ENCODE peak calls at places on chromosomes 1 and 21, in ten cellular contexts. T, M, I, N, C, Z, P, K, S and B are unnamed samples.

GRCh38 chr21:32537569-32537881 is 47.8 kb downstream of the TCP10L start:
- DNase-seq in T (no peak), M (no peak), I (no peak), N (no peak), C (no peak), Z (no peak), P (no peak), K (no peak), S (no peak), B (no peak)

GRCh38 chr1:108686609-108687313 is 5.3 kb upstream of the PRPF38B start:
- DNase-seq in T (no peak), M (peak; percentile 92), I (no peak), N (no peak), C (no peak), Z (peak; percentile 66), P (no peak), K (no peak), S (no peak), B (no peak)

GRCh38 chr1:111739984-111740765 is 980 bp upstream of the INKA2 start:
- DNase-seq in T (peak; percentile 73), M (peak; percentile 51), I (peak; percentile 40), N (peak; percentile 73), C (peak; percentile 30), Z (peak; percentile 81), P (peak; percentile 69), K (no peak), S (no peak), B (no peak)

GRCh38 chr1:223258751-223259177 is 105.2 kb downstream of the SUSD4 start:
- DNase-seq in T (no peak), M (peak; percentile 71), I (peak; percentile 39), N (no peak), C (no peak), Z (peak; percentile 73), P (peak; percentile 86), K (peak; percentile 11), S (no peak), B (no peak)

GRCh38 chr1:158095737-158096335 is 84.9 kb upstream of the CD1D start:
- DNase-seq in T (no peak), M (peak; percentile 34), I (peak; percentile 32), N (no peak), C (no peak), Z (no peak), P (peak; percentile 38), K (peak; percentile 23), S (peak; percentile 10), B (peak; percentile 74)

GRCh38 chr21:45843426-45843825 is 138.1 kb upstream of the COL6A1 start:
- DNase-seq in T (no peak), M (no peak), I (no peak), N (no peak), C (no peak), Z (no peak), P (no peak), K (no peak), S (no peak), B (no peak)

GRCh38 chr1:175725684-175726083 is 17.7 kb downstream of the TNR start:
- DNase-seq in T (no peak), M (peak; percentile 22), I (peak; percentile 7), N (peak; percentile 69), C (peak; percentile 49), Z (no peak), P (peak; percentile 46), K (no peak), S (no peak), B (peak; percentile 32)

GRCh38 chr1:77511440-77511840 is 171.0 kb downstream of the ZZZ3 start:
- DNase-seq in T (no peak), M (peak; percentile 91), I (peak; percentile 69), N (no peak), C (no peak), Z (no peak), P (peak; percentile 87), K (no peak), S (no peak), B (no peak)

GRCh38 chr1:31934706-31935629 is 3.2 kb downstream of the PTP4A2 start:
- DNase-seq in T (no peak), M (peak; percentile 71), I (no peak), N (no peak), C (no peak), Z (no peak), P (peak; percentile 91), K (no peak), S (peak; percentile 37), B (no peak)

GRCh38 chr1:227776277-227776676 is 39.2 kb upstream of the PRSS38 start:
- DNase-seq in T (no peak), M (peak; percentile 63), I (peak; percentile 86), N (no peak), C (no peak), Z (no peak), P (peak; percentile 47), K (no peak), S (no peak), B (no peak)

GRCh38 chr1:228288536-228289238 is 80.8 kb downstream of the OBSCN start:
- DNase-seq in T (peak; percentile 12), M (no peak), I (no peak), N (no peak), C (no peak), Z (no peak), P (no peak), K (no peak), S (no peak), B (no peak)

GRCh38 chr1:19074361-19074901 is 118.0 kb upstream of the IFFO2 start:
- DNase-seq in T (no peak), M (no peak), I (no peak), N (no peak), C (no peak), Z (no peak), P (no peak), K (no peak), S (peak; percentile 69), B (no peak)

GRCh38 chr1:1618396-1619068 is 3.2 kb downstream of the MIB2 start:
- DNase-seq in T (no peak), M (no peak), I (no peak), N (no peak), C (no peak), Z (no peak), P (no peak), K (no peak), S (no peak), B (no peak)

GRCh38 chr1:53987880-53988279 is 30.1 kb downstream of the LDLRAD1 start:
- DNase-seq in T (no peak), M (peak; percentile 36), I (no peak), N (no peak), C (no peak), Z (no peak), P (no peak), K (no peak), S (no peak), B (no peak)

GRCh38 chr21:36584980-36585940 is 105.3 kb upstream of the CLDN14 start:
- DNase-seq in T (no peak), M (no peak), I (no peak), N (no peak), C (no peak), Z (no peak), P (peak; percentile 57), K (no peak), S (peak; percentile 34), B (no peak)
- TF ChIP-seq CTCF in T (no peak), M (no peak), I (peak; percentile 42), N (no peak), C (peak; percentile 13), Z (no peak), P (peak; percentile 73), K (no peak), S (peak; percentile 36), B (peak; percentile 17)

GRCh38 chr1:100927276-100927675 is 31.4 kb downstream of the SLC30A7 start:
- DNase-seq in T (no peak), M (no peak), I (no peak), N (no peak), C (no peak), Z (no peak), P (no peak), K (no peak), S (peak; percentile 58), B (no peak)

GRCh38 chr1:100924991-100925390 is 29.1 kb downstream of the SLC30A7 start:
- DNase-seq in T (no peak), M (no peak), I (no peak), N (no peak), C (no peak), Z (no peak), P (no peak), K (no peak), S (no peak), B (no peak)

GRCh38 chr1:100930494-100930893 is 34.6 kb downstream of the SLC30A7 start:
- DNase-seq in T (no peak), M (no peak), I (no peak), N (no peak), C (no peak), Z (no peak), P (no peak), K (no peak), S (no peak), B (no peak)

GRCh38 chr1:100926240-100926639 is 30.4 kb downstream of the SLC30A7 start:
- DNase-seq in T (no peak), M (no peak), I (no peak), N (no peak), C (no peak), Z (no peak), P (no peak), K (no peak), S (no peak), B (no peak)

DNA sequence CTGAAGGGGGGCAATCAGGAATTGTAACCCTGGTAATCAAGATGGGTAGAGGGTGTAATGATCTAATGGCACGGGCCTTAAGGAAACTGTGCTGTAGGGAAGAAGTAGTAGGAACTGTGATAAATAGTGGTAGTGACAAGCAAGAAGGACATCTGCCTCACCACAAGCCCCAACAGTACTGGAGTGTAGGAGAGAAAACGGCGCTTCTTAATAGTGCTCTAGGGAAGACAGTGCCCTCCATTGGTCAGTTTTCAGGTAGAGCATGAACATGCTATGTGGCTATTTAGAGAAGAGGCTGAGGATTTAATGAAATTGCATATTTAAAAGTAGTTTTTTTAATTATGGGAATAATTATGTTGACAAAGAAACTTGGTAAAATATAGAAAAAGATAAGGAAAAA is 32.2 kb downstream of the SLC30A7 start:
- DNase-seq in T (no peak), M (no peak), I (no peak), N (no peak), C (no peak), Z (no peak), P (no peak), K (no peak), S (no peak), B (no peak)
- TF ChIP-seq CTCF in T (peak; percentile 17), M (no peak), I (peak; percentile 25), N (no peak), C (peak; percentile 21), Z (no peak), P (peak; percentile 38), K (no peak), S (no peak), B (no peak)

GRCh38 chr1:22281521-22282241 is 138.8 kb upstream of the WNT4 start:
- DNase-seq in T (no peak), M (no peak), I (no peak), N (no peak), C (no peak), Z (peak; percentile 23), P (no peak), K (no peak), S (no peak), B (no peak)
- TF ChIP-seq CTCF in T (no peak), M (no peak), I (no peak), N (no peak), C (no peak), Z (no peak), P (no peak), K (no peak), S (no peak), B (no peak)

DNA sequence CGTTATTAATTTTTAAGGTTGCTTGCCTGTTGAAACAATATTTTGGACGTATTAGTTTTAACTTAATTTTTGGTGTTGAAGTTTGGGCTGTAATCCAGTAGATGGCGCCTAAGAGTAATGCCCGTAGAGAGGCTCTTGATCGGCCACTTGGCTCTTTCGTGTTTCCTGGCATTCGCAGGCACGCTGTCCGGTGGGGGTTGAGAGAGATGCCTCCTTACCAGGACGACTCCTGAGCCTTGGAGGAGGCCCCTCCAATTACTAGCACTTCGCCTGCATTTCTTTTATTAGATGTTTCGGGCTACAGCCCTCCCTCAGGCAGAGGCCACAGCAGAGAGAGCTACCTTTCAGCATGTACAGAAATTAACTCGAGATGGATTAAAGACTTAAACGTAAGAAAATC is 12.0 kb downstream of the OR2M4 start:
- DNase-seq in T (no peak), M (peak; percentile 14), I (peak; percentile 3), N (peak; percentile 2), C (no peak), Z (no peak), P (peak; percentile 86), K (peak; percentile 3), S (peak; percentile 5), B (peak; percentile 49)
- TF ChIP-seq CTCF in T (peak; percentile 61), M (peak; percentile 57), I (peak; percentile 68), N (peak; percentile 38), C (peak; percentile 27), Z (no peak), P (peak; percentile 94), K (peak; percentile 54), S (peak; percentile 72), B (peak; percentile 79)